ENCODE peak calls at places on chromosomes 2 and 18, in ten cellular contexts. X is activated CD4-positive, CD25-positive, alpha-beta regulatory T cell; V is NCI-H2029; F is GM23248; J is HTR-8/SVneo; E is fibroblast of gingiva; C is foreskin fibroblast; K is renal cortical epithelial cell; S is H9; I is iPS DF 19.7. W is an unnamed sample.

GRCh38 chr2:181393472-181393871 is 63.7 kb upstream of the ITGA4 start:
- DNase-seq in K (peak; percentile 82), X (no peak), V (peak; percentile 63), C (peak; percentile 53), J (peak; percentile 38), F (peak; percentile 82), I (no peak), S (no peak), E (peak; percentile 51), W (peak; percentile 76)

GRCh38 chr2:71930073-71930681 is 217.5 kb downstream of the CYP26B1 start:
- DNase-seq in I (no peak), F (peak; percentile 83), E (peak; percentile 83), C (no peak), K (no peak), J (no peak), S (peak; percentile 15), X (no peak), V (peak; percentile 43), W (peak; percentile 66)

GRCh38 chr2:100780203-100781008 is 39.5 kb upstream of the NPAS2 start:
- DNase-seq in E (no peak), C (no peak), I (no peak), V (no peak), X (no peak), K (peak; percentile 91), S (no peak), J (peak; percentile 44), F (peak; percentile 11), W (no peak)

GRCh38 chr2:73982140-73982617 is 2.5 kb upstream of the TET3 start:
- DNase-seq in S (no peak), F (peak; percentile 88), K (no peak), E (no peak), J (no peak), X (no peak), C (peak; percentile 52), V (no peak), I (no peak), W (no peak)

GRCh38 chr2:181685150-181685688 is 4.9 kb upstream of the NEUROD1 start:
- DNase-seq in V (no peak), E (no peak), K (peak; percentile 33), X (no peak), J (no peak), C (peak; percentile 12), S (peak; percentile 64), F (peak; percentile 50), I (no peak), W (peak; percentile 12)

GRCh38 chr18:39751926-39752325 is 2186.3 kb upstream of the CELF4 start:
- DNase-seq in V (no peak), K (peak; percentile 61), C (no peak), I (no peak), J (no peak), S (no peak), X (no peak), F (no peak), E (no peak), W (no peak)

GRCh38 chr2:70431948-70432347 is 121.7 kb downstream of the TGFA start:
- DNase-seq in X (no peak), V (no peak), I (no peak), F (no peak), J (no peak), C (no peak), S (no peak), K (peak; percentile 63), E (no peak), W (no peak)

GRCh38 chr2:12097860-12098259 is 351.4 kb downstream of the LPIN1 start:
- DNase-seq in J (no peak), S (no peak), E (no peak), K (no peak), C (no peak), F (no peak), I (no peak), V (no peak), X (no peak), W (no peak)

GRCh38 chr2:124248366-124248765 is 223.3 kb downstream of the CNTNAP5 start:
- DNase-seq in J (no peak), E (no peak), X (no peak), S (no peak), F (no peak), V (no peak), C (no peak), K (no peak), I (no peak), W (no peak)

GRCh38 chr18:77055429-77056310 is 76.9 kb downstream of the MBP start:
- DNase-seq in K (peak; percentile 36), I (no peak), X (no peak), C (no peak), E (no peak), V (no peak), J (no peak), F (no peak), S (no peak), W (no peak)

GRCh38 chr2:155266579-155266978 is 568.1 kb downstream of the KCNJ3 start:
- DNase-seq in X (no peak), E (no peak), V (no peak), I (no peak), K (no peak), F (no peak), J (no peak), C (no peak), S (no peak), W (no peak)

GRCh38 chr2:48531141-48531648 is 1.2 kb downstream of the STON1 start:
- DNase-seq in X (no peak), F (peak; percentile 88), V (no peak), J (peak; percentile 66), I (no peak), E (peak; percentile 77), C (peak; percentile 46), S (no peak), K (peak; percentile 86), W (peak; percentile 86)

GRCh38 chr2:101337877-101338276 is 29.4 kb upstream of the RNF149 start:
- DNase-seq in K (peak; percentile 54), S (no peak), V (no peak), J (no peak), C (no peak), E (no peak), X (no peak), I (no peak), F (peak; percentile 50), W (peak; percentile 49)

GRCh38 chr18:48887905-48888531 is 62.7 kb downstream of the SMAD7 start:
- DNase-seq in C (no peak), X (no peak), I (no peak), V (no peak), F (no peak), K (no peak), J (no peak), S (peak; percentile 31), E (no peak), W (no peak)

GRCh38 chr18:79983253-79983652 is 5.1 kb downstream of the TXNL4A start:
- DNase-seq in V (no peak), I (no peak), S (no peak), X (no peak), K (peak; percentile 44), C (no peak), J (no peak), F (no peak), E (no peak), W (no peak)

GRCh38 chr2:16189019-16189850 is 248.9 kb downstream of the MYCN start:
- DNase-seq in E (no peak), C (no peak), X (no peak), F (no peak), V (no peak), K (no peak), I (no peak), J (no peak), S (no peak), W (no peak)

GRCh38 chr2:1827686-1828085 is 83.4 kb upstream of the PXDN start:
- DNase-seq in C (no peak), K (no peak), E (no peak), I (no peak), S (no peak), X (no peak), V (no peak), F (no peak), J (no peak), W (no peak)

GRCh38 chr2:217946071-217946470 is 56.7 kb downstream of the TNS1 start:
- DNase-seq in S (no peak), J (no peak), C (no peak), X (no peak), K (no peak), V (no peak), E (no peak), F (no peak), I (no peak), W (no peak)

GRCh38 chr2:10712186-10712809 is 9.1 kb upstream of the ATP6V1C2 start:
- DNase-seq in V (no peak), C (no peak), S (peak; percentile 55), X (no peak), J (no peak), I (no peak), E (no peak), F (no peak), K (no peak), W (no peak)

GRCh38 chr2:231674587-231675334 is 33.6 kb upstream of the PTMA start:
- DNase-seq in S (peak; percentile 96), C (peak; percentile 50), E (peak; percentile 50), V (no peak), I (no peak), F (peak; percentile 73), K (peak; percentile 26), X (peak; percentile 33), J (peak; percentile 65), W (peak; percentile 60)

GRCh38 chr2:58110765-58111164 is 64.2 kb downstream of the VRK2 start:
- DNase-seq in V (no peak), K (no peak), I (peak; percentile 17), J (no peak), E (no peak), C (no peak), X (no peak), F (no peak), S (peak; percentile 65), W (no peak)

GRCh38 chr2:182186132-182186735 is 200.6 kb downstream of the PPP1R1C start:
- DNase-seq in E (peak; percentile 19), S (no peak), I (no peak), J (peak; percentile 12), F (peak; percentile 51), K (peak; percentile 41), X (no peak), V (peak; percentile 29), C (peak; percentile 7), W (peak; percentile 42)

GRCh38 chr2:8346238-8346637 is 335.6 kb upstream of the ID2 start:
- DNase-seq in J (no peak), S (no peak), E (no peak), X (no peak), K (no peak), C (no peak), V (no peak), F (no peak), I (no peak), W (no peak)

GRCh38 chr2:71157124-71157802 is 26.8 kb downstream of the MPHOSPH10 start:
- DNase-seq in K (peak; percentile 4), S (peak; percentile 82), E (no peak), X (peak; percentile 8), J (peak; percentile 54), F (peak; percentile 58), V (no peak), I (peak; percentile 52), C (no peak), W (peak; percentile 44)

GRCh38 chr2:20613342-20613916 is 37.5 kb downstream of the HS1BP3 start:
- DNase-seq in X (no peak), I (no peak), V (peak; percentile 74), S (no peak), C (no peak), F (no peak), J (no peak), E (no peak), K (no peak), W (no peak)

GRCh38 chr2:189526936-189527654 is 53.5 kb downstream of the SLC40A1 start:
- DNase-seq in S (no peak), E (no peak), J (no peak), C (no peak), F (no peak), X (no peak), V (no peak), K (no peak), I (no peak), W (no peak)

GRCh38 chr2:61951876-61952275 is 46.4 kb downstream of the COMMD1 start:
- DNase-seq in F (peak; percentile 40), I (no peak), C (no peak), V (no peak), X (no peak), E (peak; percentile 3), S (no peak), J (no peak), K (no peak), W (no peak)

GRCh38 chr2:99765919-99766318 is 276.1 kb upstream of the REV1 start:
- DNase-seq in C (no peak), K (no peak), I (no peak), V (no peak), E (no peak), J (no peak), X (no peak), F (no peak), S (no peak), W (no peak)